ENCODE peak calls at places on chromosomes 11 and 22, in five cellular contexts. I, G, Y, Q and C are unnamed samples.

GRCh38 chr11:10493041-10493663 is 38.1 kb downstream of the AMPD3 start:
- DNase-seq in I (no peak), G (no peak), Y (no peak), Q (no peak), C (no peak)

GRCh38 chr22:35425971-35426800 is 26.2 kb downstream of the MCM5 start:
- DNase-seq in I (peak; percentile 38), G (no peak), Y (no peak), Q (no peak), C (no peak)

GRCh38 chr11:108224908-108225786 is 2.3 kb downstream of the ATM start:
- DNase-seq in I (no peak), G (no peak), Y (no peak), Q (no peak), C (peak; percentile 2)

GRCh38 chr11:34395916-34396555 is 38.2 kb upstream of the ABTB2 start:
- DNase-seq in I (peak; percentile 74), G (no peak), Y (peak; percentile 55), Q (no peak), C (no peak)

GRCh38 chr11:125351868-125352250 is 144.2 kb downstream of the FEZ1 start:
- DNase-seq in I (no peak), G (no peak), Y (no peak), Q (no peak), C (no peak)

GRCh38 chr11:60059052-60059451 is 2.6 kb downstream of the MS4A3 start:
- DNase-seq in I (no peak), G (no peak), Y (no peak), Q (no peak), C (no peak)

GRCh38 chr22:45155050-45155840 is 8.5 kb upstream of the NUP50 start:
- DNase-seq in I (peak; percentile 72), G (no peak), Y (peak; percentile 94), Q (no peak), C (peak; percentile 58)

GRCh38 chr11:45371251-45371749 is 85.2 kb upstream of the SYT13 start:
- DNase-seq in I (peak; percentile 46), G (peak; percentile 81), Y (peak; percentile 67), Q (peak; percentile 96), C (peak; percentile 76)

GRCh38 chr11:103370076-103370475 is 260.9 kb downstream of the DYNC2H1 start:
- DNase-seq in I (no peak), G (no peak), Y (no peak), Q (no peak), C (no peak)

GRCh38 chr22:20610243-20610686 is 102.9 kb downstream of the MED15 start:
- DNase-seq in I (no peak), G (no peak), Y (no peak), Q (no peak), C (no peak)

GRCh38 chr11:35077709-35078695 is 61.0 kb upstream of the CD44 start:
- DNase-seq in I (peak; percentile 84), G (no peak), Y (peak; percentile 87), Q (no peak), C (peak; percentile 18)

GRCh38 chr11:45147871-45148270 is 1.4 kb downstream of the PRDM11 start:
- DNase-seq in I (no peak), G (no peak), Y (no peak), Q (no peak), C (no peak)

GRCh38 chr11:15667127-15667725 is 552.5 kb downstream of the INSC start:
- DNase-seq in I (peak; percentile 70), G (no peak), Y (peak; percentile 69), Q (no peak), C (no peak)

DNA sequence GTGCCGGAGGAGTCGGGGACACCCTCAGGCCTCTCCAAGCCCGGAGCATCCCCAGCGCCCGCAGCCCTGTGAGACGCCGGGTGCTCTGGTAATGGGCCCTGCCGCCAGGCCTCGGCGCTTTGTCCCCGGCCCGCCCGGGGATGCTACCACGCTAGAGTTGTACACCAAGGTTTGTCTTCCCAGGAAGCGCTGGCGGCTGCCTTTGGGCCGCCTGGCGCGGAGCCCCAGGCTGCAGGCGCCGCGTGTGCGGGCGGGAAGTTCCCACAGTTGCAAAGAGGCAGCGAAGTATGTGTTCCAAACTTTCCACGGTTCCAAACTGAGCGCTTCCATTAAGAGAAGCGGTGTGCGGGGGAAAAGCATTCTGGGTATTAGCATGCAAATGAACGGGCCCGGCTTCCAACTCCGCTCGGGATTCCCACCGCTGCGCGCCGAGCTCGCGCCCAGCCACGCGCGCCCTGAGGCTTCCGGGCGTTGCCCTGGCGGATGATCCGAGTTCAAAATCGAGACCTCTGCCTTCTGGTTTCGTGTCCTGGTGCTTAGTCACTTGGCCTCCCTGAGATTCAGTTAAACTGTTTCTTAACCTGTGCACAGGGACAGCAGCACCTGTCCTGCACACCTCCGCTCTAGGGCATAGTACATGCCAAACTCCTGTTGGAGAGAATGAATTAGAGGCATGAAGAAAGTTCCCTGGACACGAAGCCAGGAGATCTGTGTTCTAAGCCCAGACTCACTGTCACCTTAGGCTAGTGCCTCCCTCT is 1.3 kb upstream of the PATZ1 start:
- DNase-seq in I (peak; percentile 62), G (peak; percentile 58), Y (peak; percentile 89), Q (peak; percentile 81), C (peak; percentile 97)
- H3K14ac ChIP-seq in I (peak overlapping the region; percentile 57), G (peak overlapping the region; percentile 87), Y (no peak overlapping the region), Q (peak overlapping the region; percentile 48), C (peak overlapping the region; percentile 99)

DNA sequence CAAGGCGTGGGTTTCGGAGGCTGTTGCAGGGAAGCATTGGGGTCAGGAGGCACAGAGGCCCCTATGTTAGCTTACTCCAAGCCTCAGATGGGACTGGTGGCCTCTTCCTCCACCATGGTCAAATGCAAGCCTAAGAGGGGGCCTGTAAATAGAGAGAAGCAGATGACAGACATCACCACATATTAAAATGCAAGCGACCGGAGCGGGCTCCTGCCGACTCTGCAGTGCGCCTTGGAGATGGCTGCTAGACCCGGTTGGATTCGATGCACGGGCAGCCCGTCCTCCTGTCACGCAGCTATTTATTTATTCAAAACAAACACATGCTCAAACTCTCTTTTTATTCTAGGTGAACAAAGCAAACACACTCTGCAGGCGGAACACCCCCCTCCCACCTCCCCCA is 208.0 kb downstream of the DSCAML1 start:
- DNase-seq in I (no peak), G (no peak), Y (no peak), Q (no peak), C (no peak)
- H3K4ac ChIP-seq in I (no peak overlapping the region), G (no peak overlapping the region), Y (no peak overlapping the region), Q (no peak overlapping the region), C (no peak overlapping the region)

DNA sequence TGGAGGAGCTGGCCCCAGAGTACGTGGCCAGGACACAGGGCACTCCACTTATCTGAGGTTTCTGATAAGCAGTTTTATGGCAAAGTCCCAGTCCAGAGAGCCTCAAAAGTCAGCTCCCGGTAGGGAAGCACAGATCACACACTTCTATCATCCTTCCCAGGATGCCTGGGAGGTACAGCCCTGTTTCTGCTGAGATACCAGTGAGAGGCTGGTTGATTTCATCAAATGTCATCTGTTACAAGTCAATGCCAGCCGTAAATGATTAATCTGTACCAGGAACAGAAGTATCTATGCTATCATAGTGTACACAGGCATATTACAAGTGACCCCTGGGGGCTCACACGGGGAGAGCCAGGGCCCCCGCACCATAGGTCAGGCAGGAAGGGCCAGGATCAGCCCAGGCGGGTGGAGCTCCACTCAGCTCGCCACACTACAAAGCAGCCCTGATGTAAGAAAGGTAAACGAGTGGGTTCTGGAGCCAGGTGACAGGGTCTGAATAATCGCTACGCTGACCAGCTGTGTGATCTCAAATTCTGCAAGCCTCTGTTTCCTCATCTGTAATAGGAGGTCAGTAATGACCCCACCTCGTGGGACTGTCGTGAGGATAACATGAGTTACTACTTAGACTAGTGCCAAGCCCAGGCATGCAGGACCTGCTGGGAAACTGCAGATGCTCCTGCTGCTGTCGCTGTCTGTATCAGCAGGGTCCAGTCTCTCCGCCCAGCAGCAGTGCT is 17.6 kb downstream of the PLA2G6 start:
- DNase-seq in I (no peak), G (no peak), Y (no peak), Q (no peak), C (no peak)
- H3K14ac ChIP-seq in I (no peak overlapping the region), G (no peak overlapping the region), Y (no peak overlapping the region), Q (no peak overlapping the region), C (no peak overlapping the region)

GRCh38 chr11:13128381-13128780 is 119.3 kb downstream of the RASSF10 start:
- DNase-seq in I (peak; percentile 63), G (no peak), Y (no peak), Q (no peak), C (no peak)
- H3K4ac ChIP-seq in I (no peak overlapping the region), G (no peak overlapping the region), Y (no peak overlapping the region), Q (no peak overlapping the region), C (no peak overlapping the region)

DNA sequence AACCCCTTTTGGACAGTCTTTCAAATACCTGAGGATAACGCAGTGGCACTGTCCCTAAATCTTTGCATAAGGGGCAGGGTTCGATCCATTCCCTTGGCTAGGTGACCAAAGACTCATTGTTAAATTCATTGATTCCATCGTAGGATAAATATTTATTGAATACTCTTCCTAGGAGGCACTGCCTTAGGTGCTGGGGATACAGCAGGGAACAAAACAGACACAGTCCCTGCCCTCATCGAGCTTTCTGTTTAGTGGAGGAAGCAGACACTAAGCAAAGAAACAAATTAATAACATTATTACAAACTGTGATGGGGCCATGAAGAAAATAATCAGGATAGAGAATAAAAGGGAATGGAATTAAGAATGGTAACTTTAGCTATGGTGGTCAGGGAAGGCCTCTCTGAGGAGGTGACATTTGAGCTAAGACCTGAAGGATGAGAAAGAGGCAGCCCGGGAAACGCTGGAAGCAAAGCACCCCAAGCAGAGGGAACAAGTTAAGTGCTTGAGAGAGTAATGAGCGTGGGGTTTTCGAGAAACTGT is 689 bp downstream of the B3GAT3 start:
- DNase-seq in I (no peak), G (no peak), Y (no peak), Q (no peak), C (no peak)
- H3K14ac ChIP-seq in I (peak overlapping the region; percentile 84), G (no peak overlapping the region), Y (no peak overlapping the region), Q (no peak overlapping the region), C (peak overlapping the region; percentile 60)

GRCh38 chr22:32323513-32324164 is 34.0 kb upstream of the RFPL3 start:
- DNase-seq in I (no peak), G (no peak), Y (no peak), Q (peak; percentile 41), C (no peak)

GRCh38 chr22:32325416-32325801 is 32.3 kb upstream of the RFPL3 start:
- DNase-seq in I (no peak), G (no peak), Y (no peak), Q (no peak), C (no peak)

GRCh38 chr22:32325811-32326237 is 31.8 kb upstream of the RFPL3 start:
- DNase-seq in I (no peak), G (no peak), Y (no peak), Q (peak; percentile 61), C (no peak)

GRCh38 chr22:32322986-32323385 is 34.7 kb upstream of the RFPL3 start:
- DNase-seq in I (no peak), G (no peak), Y (no peak), Q (peak; percentile 37), C (no peak)

GRCh38 chr22:32324505-32325415 is 32.9 kb upstream of the RFPL3 start:
- DNase-seq in I (no peak), G (no peak), Y (no peak), Q (peak; percentile 51), C (no peak)
- H3K4ac ChIP-seq in I (no peak overlapping the region), G (peak overlapping the region; percentile 46), Y (no peak overlapping the region), Q (peak overlapping the region; percentile 85), C (no peak overlapping the region)